ENCODE peak calls at places on chromosomes 3 and 15, in seven cellular contexts. P is non-pigmented ciliary epithelial cell; V is astrocyte of the spinal cord; J is substantia nigra; F is aorta; L is effector CD4-positive, alpha-beta T cell; B is fibroblast of lung. E is an unnamed sample.

GRCh38 chr3:190340071-190340470 is 17.8 kb upstream of the CLDN1 start:
- DNase-seq in P (no peak), V (no peak), J (no peak), F (no peak), L (no peak), B (no peak), E (no peak)

GRCh38 chr3:8481380-8481779 is 20.2 kb upstream of the LMCD1 start:
- DNase-seq in P (no peak), V (no peak), J (no peak), F (no peak), L (no peak), B (peak), E (no peak)

GRCh38 chr3:141894524-141895176 is 18.2 kb downstream of the ATP1B3 start:
- DNase-seq in P (no peak), V (peak), J (no peak), F (no peak), L (no peak), B (peak), E (no peak)

GRCh38 chr15:36682091-36682490 is 102.7 kb downstream of the CDIN1 start:
- DNase-seq in P (peak), V (peak), J (no peak), F (no peak), L (no peak), B (peak), E (no peak)

GRCh38 chr3:1609416-1609815 is 489.2 kb upstream of the CNTN4 start:
- DNase-seq in P (peak), V (no peak), J (no peak), F (no peak), L (no peak), B (no peak), E (no peak)

GRCh38 chr15:50501815-50502214 is 44.7 kb downstream of the USP50 start:
- DNase-seq in P (no peak), V (no peak), J (no peak), F (no peak), L (no peak), B (no peak), E (no peak)

GRCh38 chr3:150495563-150496168 is 50.6 kb downstream of the SERP1 start:
- DNase-seq in P (peak), V (peak), J (no peak), F (no peak), L (peak), B (peak), E (no peak)

GRCh38 chr3:56467801-56468183 is 475 bp downstream of the ERC2 start:
- DNase-seq in P (no peak), V (no peak), J (no peak), F (no peak), L (no peak), B (no peak), E (no peak)

GRCh38 chr15:94297543-94297942 is 66.2 kb downstream of the MCTP2 start:
- DNase-seq in P (no peak), V (no peak), J (no peak), F (no peak), L (no peak), B (no peak), E (no peak)

GRCh38 chr15:41653760-41654159 is 6.4 kb upstream of the MGA start:
- DNase-seq in P (no peak), V (no peak), J (no peak), F (no peak), L (no peak), B (no peak), E (no peak)

GRCh38 chr15:25416693-25417092 is 22.1 kb downstream of the UBE3A start:
- DNase-seq in P (no peak), V (no peak), J (no peak), F (no peak), L (no peak), B (no peak), E (no peak)

GRCh38 chr3:143383433-143383832 is 263.9 kb downstream of the CHST2 start:
- DNase-seq in P (no peak), V (no peak), J (no peak), F (no peak), L (no peak), B (no peak), E (no peak)